ENCODE peak calls at places on chromosomes 7 and 10, in eight cellular contexts. B is Caco-2; I is CD8-positive, alpha-beta T cell; S is spleen; Y is colonic mucosa; A is heart left ventricle; K is psoas muscle; E is thoracic aorta. T is an unnamed sample.

GRCh38 chr10:76329891-76330575 is 898.6 kb downstream of the LRMDA start:
- DNase-seq in B (peak; percentile 10), K (no peak), A (no peak), I (no peak), S (no peak), E (no peak), Y (no peak), T (no peak)

GRCh38 chr10:55063817-55064216 is 262.8 kb upstream of the PCDH15 start:
- DNase-seq in I (no peak), K (no peak), E (no peak), A (no peak), Y (no peak), S (no peak), B (no peak), T (no peak)

GRCh38 chr7:7819442-7820247 is 101.2 kb upstream of the RPA3 start:
- DNase-seq in E (no peak), I (no peak), K (no peak), B (no peak), A (no peak), S (no peak), Y (no peak), T (no peak)

GRCh38 chr7:131105294-131105802 is 222.3 kb upstream of the MKLN1 start:
- DNase-seq in A (no peak), B (no peak), K (no peak), E (no peak), S (no peak), Y (no peak), I (no peak), T (no peak)

GRCh38 chr7:144439717-144440116 is 36.2 kb upstream of the NOBOX start:
- DNase-seq in S (no peak), Y (no peak), K (no peak), E (no peak), A (no peak), I (no peak), B (no peak), T (no peak)

GRCh38 chr10:12966067-12966466 is 35.4 kb downstream of the CCDC3 start:
- DNase-seq in Y (no peak), A (no peak), I (no peak), K (no peak), S (no peak), E (no peak), B (no peak), T (no peak)

GRCh38 chr10:30705086-30705624 is 75.6 kb upstream of the LYZL2 start:
- DNase-seq in A (no peak), E (no peak), K (no peak), I (no peak), B (no peak), Y (no peak), S (no peak), T (no peak)

GRCh38 chr10:92873029-92873428 is 24.7 kb downstream of the EXOC6 start:
- DNase-seq in I (no peak), B (no peak), Y (no peak), S (no peak), A (no peak), K (no peak), E (no peak), T (no peak)

GRCh38 chr7:101870361-101871062 is 53.1 kb downstream of the CUX1 start:
- DNase-seq in I (no peak), S (no peak), A (no peak), B (peak; percentile 81), K (no peak), Y (peak; percentile 62), E (no peak), T (no peak)
- H3K4me3 ChIP-seq in I (no peak overlapping the region), S (no peak overlapping the region), A (no peak overlapping the region), B (no peak overlapping the region), K (no peak overlapping the region), Y (no peak overlapping the region), E (no peak overlapping the region), T (no peak overlapping the region)

GRCh38 chr10:1411451-1411850 is 325.9 kb downstream of the ADARB2 start:
- DNase-seq in Y (no peak), K (no peak), E (no peak), I (no peak), B (no peak), S (peak; percentile 55), A (no peak), T (no peak)

GRCh38 chr10:1410469-1411395 is 326.6 kb downstream of the ADARB2 start:
- DNase-seq in A (no peak), E (no peak), Y (no peak), S (peak; percentile 70), B (no peak), K (no peak), I (no peak), T (no peak)

GRCh38 chr10:1409359-1409750 is 328.0 kb downstream of the ADARB2 start:
- DNase-seq in E (no peak), Y (no peak), I (no peak), K (no peak), B (no peak), A (no peak), S (no peak), T (no peak)

GRCh38 chr10:1408656-1409358 is 328.5 kb downstream of the ADARB2 start:
- DNase-seq in S (peak; percentile 53), A (no peak), I (no peak), E (no peak), B (no peak), K (no peak), Y (no peak), T (no peak)

GRCh38 chr10:1410032-1410431 is 327.3 kb downstream of the ADARB2 start:
- DNase-seq in B (no peak), Y (no peak), S (peak; percentile 18), A (no peak), K (no peak), E (no peak), I (no peak), T (no peak)
- H3K4me3 ChIP-seq in B (no peak overlapping the region), Y (no peak overlapping the region), S (no peak overlapping the region), A (no peak overlapping the region), K (no peak overlapping the region), E (no peak overlapping the region), I (no peak overlapping the region), T (no peak overlapping the region)

DNA sequence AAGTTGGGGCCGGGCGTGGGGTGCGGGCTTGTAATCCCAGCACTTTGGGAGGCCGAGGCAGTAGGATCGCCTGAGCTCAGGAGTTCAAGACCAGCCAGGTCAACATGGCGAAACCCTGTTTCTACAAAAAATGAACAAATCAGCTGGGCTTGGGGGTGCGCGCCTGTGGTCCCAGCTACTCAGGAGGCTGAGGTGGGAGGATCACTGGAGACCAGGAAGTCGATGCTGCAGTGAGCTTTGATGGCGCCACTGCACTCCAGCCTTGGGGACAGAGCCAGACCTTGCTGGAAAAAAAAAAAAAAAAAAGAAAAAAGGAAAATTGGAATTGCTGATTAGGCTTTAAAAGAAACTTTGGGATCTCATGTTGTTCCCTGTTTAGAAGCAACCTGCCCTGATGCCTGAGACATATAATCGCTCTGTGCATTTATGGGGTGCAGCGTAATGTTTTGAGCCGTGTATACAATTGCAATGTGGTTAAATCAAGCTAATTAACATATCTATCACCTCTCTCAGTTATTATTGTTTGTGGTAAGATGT is 849 bp downstream of the AKR1E2 start:
- DNase-seq in Y (no peak), K (no peak), I (no peak), E (no peak), A (no peak), S (no peak), B (no peak), T (no peak)
- H3K4me3 ChIP-seq in Y (peak overlapping the region; percentile 82), K (peak overlapping the region; percentile 80), I (peak overlapping the region; percentile 28), E (peak overlapping the region; percentile 80), A (peak overlapping the region; percentile 72), S (peak overlapping the region; percentile 37), B (peak overlapping the region; percentile 56), T (peak overlapping the region; percentile 44)

GRCh38 chr7:30752979-30753378 is 1.0 kb downstream of the INMT start:
- DNase-seq in E (no peak), I (no peak), B (no peak), S (no peak), A (peak; percentile 86), K (peak; percentile 90), Y (peak; percentile 53), T (no peak)

GRCh38 chr7:30757343-30757695 is 5.4 kb downstream of the INMT start:
- DNase-seq in I (no peak), E (no peak), S (no peak), Y (no peak), A (no peak), B (no peak), K (no peak), T (no peak)

GRCh38 chr7:30754315-30754877 is 2.5 kb downstream of the INMT start:
- DNase-seq in I (no peak), S (no peak), Y (no peak), A (no peak), E (no peak), K (no peak), B (no peak), T (no peak)

GRCh38 chr7:30752484-30752883 is 549 bp downstream of the INMT start:
- DNase-seq in B (no peak), A (no peak), Y (no peak), I (no peak), K (no peak), E (no peak), S (no peak), T (no peak)

DNA sequence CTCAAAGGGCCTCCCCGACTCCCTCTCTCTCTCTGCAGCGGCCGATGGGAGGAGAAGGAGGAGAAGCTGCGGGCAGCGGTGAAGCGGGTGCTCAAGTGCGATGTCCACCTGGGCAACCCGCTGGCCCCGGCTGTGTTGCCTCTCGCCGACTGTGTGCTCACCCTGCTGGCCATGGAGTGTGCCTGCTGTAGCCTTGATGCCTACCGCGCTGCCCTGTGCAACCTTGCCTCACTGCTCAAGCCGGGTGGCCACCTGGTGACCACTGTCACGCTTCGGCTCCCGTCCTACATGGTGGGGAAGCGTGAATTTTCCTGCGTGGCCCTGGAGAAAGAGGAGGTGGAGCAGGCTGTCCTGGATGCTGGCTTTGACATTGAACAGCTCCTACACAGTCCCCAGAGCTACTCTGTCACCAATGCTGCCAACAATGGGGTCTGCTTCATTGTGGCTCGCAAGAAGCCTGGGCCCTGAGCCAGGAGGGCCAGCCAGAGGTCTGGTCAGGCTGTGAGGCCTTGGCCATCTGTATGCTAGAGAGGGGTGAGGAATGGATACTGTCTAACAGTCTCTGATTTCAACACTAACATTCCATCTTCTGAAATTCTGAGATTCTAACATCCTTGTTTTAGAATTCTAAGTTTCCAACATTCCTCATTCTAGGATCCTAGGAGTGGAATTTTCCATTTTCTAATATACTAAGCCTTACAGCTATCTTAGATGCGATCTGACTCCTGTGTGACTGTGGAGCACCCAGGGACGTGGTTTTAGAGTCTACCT is 3.6 kb downstream of the INMT start:
- DNase-seq in B (no peak), E (no peak), Y (no peak), A (peak; percentile 81), K (peak; percentile 82), S (no peak), I (no peak), T (no peak)
- H3K4me3 ChIP-seq in B (no peak overlapping the region), E (peak overlapping the region; percentile 67), Y (no peak overlapping the region), A (peak overlapping the region; percentile 38), K (peak overlapping the region; percentile 4), S (no peak overlapping the region), I (no peak overlapping the region), T (no peak overlapping the region)

GRCh38 chr10:17454801-17455520 is 566 bp upstream of the ST8SIA6 start:
- DNase-seq in K (no peak), I (no peak), Y (no peak), A (no peak), B (no peak), S (no peak), E (no peak), T (no peak)
- H3K4me3 ChIP-seq in K (peak overlapping the region; percentile 61), I (peak overlapping the region; percentile 19), Y (peak overlapping the region; percentile 23), A (peak overlapping the region; percentile 67), B (peak overlapping the region; percentile 46), S (peak overlapping the region; percentile 27), E (peak overlapping the region; percentile 74), T (peak overlapping the region; percentile 78)

GRCh38 chr7:114930107-114930521 is 8.2 kb downstream of the MDFIC start:
- DNase-seq in A (no peak), E (no peak), K (no peak), B (no peak), I (no peak), Y (no peak), S (no peak), T (no peak)
- H3K4me3 ChIP-seq in A (no peak overlapping the region), E (no peak overlapping the region), K (no peak overlapping the region), B (no peak overlapping the region), I (no peak overlapping the region), Y (no peak overlapping the region), S (no peak overlapping the region), T (no peak overlapping the region)

T was measured in astrocyte of the cerebellum.